ENCODE peak calls at places on chromosome 11, in eight cellular contexts. Y is IMR-90, P is mesendoderm, B is cardiac muscle cell, F is PC-3, R is left lung, S is body of pancreas, C is neural progenitor cell. M is an unnamed sample.

GRCh38 chr11:44528581-44528980 is 36.9 kb upstream of the CD82 start:
- DNase-seq in B (no peak), S (no peak), R (no peak), C (no peak), F (no peak), P (no peak), Y (no peak), M (no peak)

GRCh38 chr11:102292951-102293350 is 24.3 kb upstream of the BIRC3 start:
- DNase-seq in P (no peak), Y (no peak), R (no peak), S (no peak), C (no peak), F (peak; percentile 87), B (no peak), M (no peak)

GRCh38 chr11:12461516-12461915 is 84.1 kb downstream of the PARVA start:
- DNase-seq in C (no peak), R (no peak), Y (no peak), F (peak; percentile 8), P (no peak), B (no peak), S (no peak), M (no peak)

GRCh38 chr11:29211205-29211604 is 805.6 kb downstream of the KCNA4 start:
- DNase-seq in P (no peak), Y (no peak), S (no peak), B (no peak), R (no peak), C (no peak), F (no peak), M (no peak)

GRCh38 chr11:38990841-38991240 is 2392.8 kb upstream of the RAG2 start:
- DNase-seq in F (no peak), C (no peak), S (no peak), B (no peak), P (no peak), Y (no peak), R (no peak), M (no peak)

GRCh38 chr11:77879218-77879617 is 58.3 kb downstream of the AAMDC start:
- DNase-seq in Y (peak; percentile 50), S (peak; percentile 20), C (no peak), F (no peak), B (no peak), P (no peak), R (no peak), M (peak; percentile 55)

GRCh38 chr11:69140635-69141034 is 15.1 kb upstream of the SMIM38 start:
- DNase-seq in P (no peak), Y (no peak), C (no peak), F (no peak), S (peak; percentile 5), R (no peak), B (no peak), M (no peak)

GRCh38 chr11:44261800-44262591 is 47.9 kb downstream of the ALX4 start:
- DNase-seq in F (no peak), B (no peak), S (no peak), C (no peak), P (no peak), Y (no peak), R (peak; percentile 53), M (no peak)

GRCh38 chr11:69205125-69205928 is 49.6 kb downstream of the SMIM38 start:
- DNase-seq in B (no peak), Y (no peak), C (no peak), F (no peak), S (peak; percentile 11), R (no peak), P (no peak), M (no peak)

GRCh38 chr11:65978391-65979238 is 17.1 kb downstream of the SART1 start:
- DNase-seq in C (no peak), P (no peak), S (no peak), B (no peak), F (no peak), R (no peak), Y (no peak), M (no peak)

GRCh38 chr11:25734592-25735211 is 597.2 kb upstream of the ANO3 start:
- DNase-seq in F (peak; percentile 58), C (peak; percentile 65), S (no peak), P (peak; percentile 90), B (peak; percentile 48), R (no peak), Y (peak; percentile 19), M (no peak)

GRCh38 chr11:69874984-69875673 is 55.9 kb upstream of the FGF3 start:
- DNase-seq in R (no peak), Y (no peak), B (no peak), S (peak; percentile 9), P (no peak), F (no peak), C (peak; percentile 54), M (no peak)

GRCh38 chr11:132414451-132414850 is 1044.0 kb downstream of the NTM start:
- DNase-seq in Y (no peak), S (no peak), B (no peak), C (no peak), P (no peak), R (no peak), F (no peak), M (no peak)

GRCh38 chr11:128757235-128757711 is 63.4 kb downstream of the FLI1 start:
- DNase-seq in R (peak; percentile 14), P (peak; percentile 89), Y (peak; percentile 48), C (no peak), S (no peak), F (peak; percentile 50), B (no peak), M (peak; percentile 46)

GRCh38 chr11:115869780-115870431 is 365.7 kb upstream of the CADM1 start:
- DNase-seq in B (peak; percentile 60), Y (peak; percentile 51), C (peak; percentile 59), S (no peak), P (peak; percentile 84), R (peak; percentile 47), F (peak; percentile 3), M (peak; percentile 55)

GRCh38 chr11:123544631-123545375 is 109.6 kb downstream of the SCN3B start:
- DNase-seq in B (no peak), C (no peak), P (no peak), S (no peak), Y (no peak), F (no peak), R (no peak), M (no peak)

GRCh38 chr11:96033569-96033968 is 109.7 kb upstream of the MTMR2 start:
- DNase-seq in Y (no peak), B (no peak), P (no peak), F (no peak), R (no peak), S (no peak), C (no peak), M (no peak)

GRCh38 chr11:96033054-96033453 is 109.1 kb upstream of the MTMR2 start:
- DNase-seq in P (no peak), Y (no peak), C (no peak), F (peak; percentile 65), B (no peak), S (no peak), R (no peak), M (no peak)

GRCh38 chr11:96036863-96037262 is 113.0 kb upstream of the MTMR2 start:
- DNase-seq in B (no peak), P (no peak), Y (no peak), C (no peak), R (no peak), F (no peak), S (no peak), M (no peak)

GRCh38 chr11:96035744-96036087 is 111.8 kb upstream of the MTMR2 start:
- DNase-seq in F (no peak), S (no peak), R (no peak), P (no peak), Y (no peak), C (no peak), B (no peak), M (no peak)

GRCh38 chr11:96035031-96035743 is 111.3 kb upstream of the MTMR2 start:
- DNase-seq in P (peak; percentile 81), C (no peak), F (no peak), R (no peak), Y (no peak), S (no peak), B (no peak), M (no peak)
- H3K4me1 ChIP-seq in P (peaks cover 6% of the 10 kb centered on the region), C (peaks cover 3% of the 10 kb centered on the region), F (peaks cover 49% of the 10 kb centered on the region), R (peaks cover 20% of the 10 kb centered on the region), Y (peaks cover 4% of the 10 kb centered on the region), S (peaks cover 4% of the 10 kb centered on the region), B (peaks cover 7% of the 10 kb centered on the region), M (no peaks in the 10 kb centered on the region)

GRCh38 chr11:17634776-17635550 is 84.4 kb upstream of the MYOD1 start:
- DNase-seq in S (no peak), B (no peak), C (no peak), P (no peak), R (peak; percentile 63), Y (no peak), F (no peak), M (no peak)
- H3K4me1 ChIP-seq in S (no peaks in the 10 kb centered on the region), B (no peaks in the 10 kb centered on the region), C (no peaks in the 10 kb centered on the region), P (no peaks in the 10 kb centered on the region), R (no peaks in the 10 kb centered on the region), Y (no peaks in the 10 kb centered on the region), F (no peaks in the 10 kb centered on the region), M (no peaks in the 10 kb centered on the region)

DNA sequence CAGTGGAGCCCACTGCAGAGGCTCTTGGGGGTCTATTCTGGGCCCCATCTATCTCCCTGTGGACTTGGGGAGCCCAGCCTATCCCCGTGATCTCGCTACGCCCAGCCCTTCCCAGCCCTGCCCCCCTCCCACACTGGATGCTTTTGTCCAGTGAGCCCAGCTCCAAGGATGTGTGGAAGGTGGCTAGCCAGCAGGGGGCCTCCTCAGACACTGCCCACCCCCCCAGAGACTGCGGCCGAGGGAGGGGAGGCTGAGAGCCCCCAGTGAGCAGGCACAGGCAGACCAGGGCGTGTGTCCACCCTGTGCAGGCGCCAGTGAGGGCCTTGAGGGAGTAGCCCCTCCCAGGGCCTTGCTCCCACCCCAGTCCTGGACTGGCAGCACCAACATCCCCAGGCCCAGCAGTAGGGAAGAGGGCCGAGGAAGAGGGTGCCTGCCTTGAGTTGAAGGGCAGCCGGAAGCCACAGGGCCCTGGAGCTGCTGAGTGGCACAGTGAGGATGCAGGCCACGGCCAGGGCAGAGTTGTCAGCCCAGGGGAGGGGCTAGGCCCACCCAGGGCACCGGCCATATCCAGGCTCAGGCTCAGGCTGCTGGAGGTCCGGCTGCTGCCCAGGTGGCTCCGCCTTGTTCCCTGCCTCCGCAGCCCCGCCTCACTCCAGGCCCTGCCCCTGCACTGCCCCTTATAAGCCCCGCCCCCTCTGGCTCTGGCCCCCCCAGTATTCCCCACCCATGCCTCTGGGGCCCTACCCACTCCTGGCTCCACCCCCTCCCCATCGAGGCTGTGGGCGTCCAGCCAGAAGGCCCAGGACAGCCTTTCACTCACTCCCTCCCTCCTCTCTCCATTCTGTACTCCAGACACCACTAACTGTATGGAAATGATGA is 28.0 kb downstream of the MOB2 start:
- DNase-seq in C (peak; percentile 70), S (peak; percentile 66), Y (peak; percentile 2), R (no peak), P (peak; percentile 43), B (peak; percentile 73), F (peak; percentile 4), M (no peak)
- H3K4me1 ChIP-seq in C (peaks cover 10% of the 10 kb centered on the region), S (peaks cover 7% of the 10 kb centered on the region), Y (peaks cover 13% of the 10 kb centered on the region), R (peaks cover 25% of the 10 kb centered on the region), P (no peaks in the 10 kb centered on the region), B (peaks cover 7% of the 10 kb centered on the region), F (no peaks in the 10 kb centered on the region), M (no peaks in the 10 kb centered on the region)

DNA sequence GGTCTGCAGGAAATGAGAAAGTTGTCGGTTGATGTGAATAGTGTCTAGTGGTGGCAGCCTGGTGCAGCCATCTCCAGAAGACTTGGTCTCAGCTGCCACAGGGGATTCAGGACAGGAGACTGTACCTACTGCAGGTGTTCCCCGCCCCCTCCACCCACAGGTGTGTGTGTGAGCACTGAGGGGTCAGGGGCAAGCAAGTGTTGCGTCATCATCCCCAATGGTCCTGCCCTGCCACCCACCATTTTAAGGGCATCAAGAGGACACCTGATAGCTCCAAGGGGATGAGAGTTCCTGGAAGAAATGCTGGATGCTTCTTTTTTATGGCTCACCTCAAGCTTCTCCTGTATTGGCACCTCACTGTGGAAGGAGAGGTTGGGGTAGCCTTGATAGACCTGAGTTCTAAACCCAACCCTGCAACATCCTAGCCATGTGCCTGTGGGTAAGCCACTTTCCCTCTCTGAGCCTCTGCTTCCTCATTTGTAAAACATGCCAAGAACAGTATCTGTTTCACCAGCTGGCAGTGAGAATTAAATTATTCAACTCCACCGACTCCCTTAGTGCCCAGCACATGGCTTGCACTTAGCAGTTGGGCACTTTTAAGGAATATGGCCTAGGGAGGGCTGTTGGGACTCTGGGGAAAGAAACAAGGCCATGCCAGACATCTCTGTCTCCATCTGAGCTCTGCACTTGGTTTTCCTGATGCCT is 6.1 kb downstream of the C11orf91 start:
- DNase-seq in B (no peak), F (no peak), Y (no peak), R (no peak), S (no peak), P (no peak), C (no peak), M (no peak)
- H3K4me1 ChIP-seq in B (peaks cover 10% of the 10 kb centered on the region), F (peaks cover 50% of the 10 kb centered on the region), Y (peaks cover 35% of the 10 kb centered on the region), R (peaks cover 68% of the 10 kb centered on the region), S (peaks cover 89% of the 10 kb centered on the region), P (peaks cover 15% of the 10 kb centered on the region), C (peaks cover 27% of the 10 kb centered on the region), M (no peaks in the 10 kb centered on the region)